ENCODE peak calls at places on chromosomes 11 and 22, in five cellular contexts. W is body of pancreas, L is lower leg skin, V is tibial nerve, M is A549. F is an unnamed sample.

GRCh38 chr11:35165416-35166368 is 26.7 kb downstream of the CD44 start:
- DNase-seq in M (no peak), L (no peak), V (peak; percentile 40), W (no peak), F (no peak)

GRCh38 chr11:123301696-123302400 is 106.8 kb upstream of the CLMP start:
- DNase-seq in V (peak; percentile 31), L (peak; percentile 87), M (peak; percentile 44), W (peak; percentile 50), F (peak; percentile 79)

GRCh38 chr22:35231585-35232084 is 25.7 kb upstream of the HMGXB4 start:
- DNase-seq in V (peak; percentile 6), L (peak; percentile 88), M (peak; percentile 31), W (peak; percentile 80), F (peak; percentile 34)

GRCh38 chr11:111976119-111976518 is 39.0 kb downstream of the DIXDC1 start:
- DNase-seq in M (no peak), W (no peak), V (no peak), L (no peak), F (no peak)

GRCh38 chr11:119424775-119425174 is 1.8 kb upstream of the THY1 start:
- DNase-seq in L (no peak), M (no peak), W (no peak), V (no peak), F (no peak)

GRCh38 chr11:36455658-36456111 is 54.4 kb downstream of the TRAF6 start:
- DNase-seq in M (peak; percentile 17), W (peak; percentile 45), V (peak; percentile 52), L (peak; percentile 91), F (no peak)

GRCh38 chr11:63017306-63017974 is 1.8 kb upstream of the SLC22A8 start:
- DNase-seq in L (peak; percentile 68), V (no peak), M (no peak), W (no peak), F (no peak)

GRCh38 chr11:107696140-107696539 is 15.7 kb downstream of the SLN start:
- DNase-seq in L (no peak), M (peak; percentile 35), W (no peak), V (no peak), F (no peak)

GRCh38 chr22:45096256-45096907 is 67.3 kb upstream of the NUP50 start:
- DNase-seq in M (peak; percentile 64), L (no peak), W (peak; percentile 59), V (peak; percentile 54), F (peak; percentile 57)

GRCh38 chr22:21641417-21641794 is 696 bp upstream of the SDF2L1 start:
- DNase-seq in M (peak; percentile 64), L (no peak), V (peak; percentile 43), W (peak; percentile 60), F (peak; percentile 68)

GRCh38 chr11:116421529-116422185 is 351.1 kb downstream of the BUD13 start:
- DNase-seq in W (no peak), M (no peak), V (no peak), L (no peak), F (peak; percentile 61)

GRCh38 chr11:92204731-92205130 is 19.9 kb upstream of the FAT3 start:
- DNase-seq in M (no peak), L (no peak), V (no peak), W (peak; percentile 39), F (no peak)

GRCh38 chr11:62889484-62890437 is 9.1 kb downstream of the SLC3A2 start:
- DNase-seq in V (no peak), M (peak; percentile 26), W (no peak), L (no peak), F (peak; percentile 68)

GRCh38 chr11:35030716-35031213 is 108.2 kb upstream of the CD44 start:
- DNase-seq in M (peak; percentile 77), W (no peak), V (peak; percentile 45), L (peak; percentile 95), F (peak; percentile 25)

GRCh38 chr22:33000342-33001280 is 57.6 kb downstream of the SYN3 start:
- DNase-seq in W (peak; percentile 34), V (peak; percentile 70), L (peak; percentile 92), M (peak; percentile 8), F (peak; percentile 62)

GRCh38 chr22:42909363-42910058 is 52.4 kb upstream of the ARFGAP3 start:
- DNase-seq in M (no peak), L (no peak), V (no peak), W (no peak), F (no peak)

GRCh38 chr11:31804439-31805036 is 6.6 kb downstream of the PAX6 start:
- DNase-seq in M (no peak), W (no peak), L (peak; percentile 80), V (peak; percentile 4), F (peak; percentile 36)

GRCh38 chr11:111269146-111269868 is 23.8 kb downstream of the POU2AF2 start:
- DNase-seq in M (no peak), W (no peak), V (peak; percentile 19), L (no peak), F (no peak)

GRCh38 chr11:100876826-100877545 is 189.9 kb downstream of the ARHGAP42 start:
- DNase-seq in M (no peak), V (no peak), W (no peak), L (no peak), F (no peak)

GRCh38 chr22:27461470-27461869 is 340.1 kb downstream of the MN1 start:
- DNase-seq in L (no peak), V (no peak), W (peak; percentile 21), M (peak; percentile 40), F (no peak)

GRCh38 chr11:72220696-72221363 is 3.7 kb upstream of the INPPL1 start:
- DNase-seq in V (no peak), W (no peak), M (no peak), L (peak; percentile 63), F (peak; percentile 49)

GRCh38 chr22:50293441-50294318 is 13.8 kb downstream of the PLXNB2 start:
- DNase-seq in L (no peak), V (no peak), M (no peak), W (peak; percentile 82), F (peak; percentile 87)
- TF ChIP-seq CTCF in L (no peak), V (no peak), M (no peak), W (no peak), F (no peak)

GRCh38 chr22:41021039-41021654 is 70.0 kb downstream of the RBX1 start:
- DNase-seq in L (peak; percentile 86), V (no peak), M (no peak), W (peak; percentile 12), F (peak; percentile 46)
- TF ChIP-seq POLR2A in L (no peak), V (no peak), M (no peak), W (no peak), F (no peak)

DNA sequence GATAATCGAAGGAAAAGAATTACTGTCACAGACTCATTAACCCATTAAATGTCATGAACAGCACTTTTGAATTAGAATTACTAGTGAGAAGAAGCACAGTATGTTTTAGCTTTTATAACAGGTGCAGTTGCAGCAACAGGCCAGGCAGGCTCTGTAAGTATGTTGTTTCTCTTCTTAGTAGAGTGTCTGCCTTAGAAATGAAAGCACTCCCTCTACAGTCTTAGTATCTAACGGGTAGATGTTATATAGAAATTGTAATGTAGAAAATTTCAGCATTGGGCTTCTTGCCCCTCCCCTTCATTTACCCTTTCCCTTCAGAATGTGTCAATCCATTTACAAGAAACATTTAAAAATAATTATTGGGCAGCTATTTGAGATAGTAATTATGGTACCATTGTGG is 87.4 kb downstream of the HIPK3 start:
- DNase-seq in M (no peak), L (no peak), V (no peak), W (no peak), F (no peak)
- TF ChIP-seq CTCF in M (no peak), L (no peak), V (no peak), W (no peak), F (no peak)

GRCh38 chr11:70612459-70613141 is 214.3 kb downstream of the CTTN start:
- DNase-seq in M (no peak), V (no peak), L (no peak), W (no peak), F (no peak)

GRCh38 chr11:70616317-70616716 is 218.0 kb downstream of the CTTN start:
- DNase-seq in W (no peak), M (no peak), L (no peak), V (no peak), F (no peak)

GRCh38 chr11:70614034-70614681 is 215.8 kb downstream of the CTTN start:
- DNase-seq in M (no peak), V (no peak), W (no peak), L (no peak), F (no peak)

GRCh38 chr11:70616938-70617674 is 218.8 kb downstream of the CTTN start:
- DNase-seq in L (no peak), W (no peak), V (no peak), M (no peak), F (no peak)

GRCh38 chr11:70615036-70615875 is 216.9 kb downstream of the CTTN start:
- DNase-seq in V (no peak), W (no peak), L (no peak), M (no peak), F (no peak)
- TF ChIP-seq POLR2A in V (no peak), W (no peak), L (no peak), M (no peak), F (no peak)

DNA sequence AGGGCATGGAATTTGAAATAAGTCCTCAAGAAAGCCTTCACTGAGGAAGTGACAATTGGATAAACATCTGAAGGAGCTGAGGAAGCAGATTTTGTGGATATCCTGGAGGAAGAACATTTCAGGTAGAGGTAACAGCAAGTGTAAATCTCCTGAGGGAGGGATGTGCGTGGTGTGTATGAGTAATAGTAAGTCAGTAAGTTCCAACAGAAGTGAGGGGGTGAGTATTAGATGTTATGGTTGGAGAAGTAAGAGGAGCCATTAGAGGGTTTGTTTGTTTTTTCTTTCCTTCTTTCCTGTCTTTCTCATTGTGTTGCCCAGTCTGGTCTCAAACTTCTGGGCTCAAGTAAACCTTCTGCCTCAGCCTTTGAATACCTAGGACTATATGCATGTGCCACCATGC is 29.0 kb downstream of the ANKRD42 start:
- DNase-seq in M (no peak), W (no peak), V (no peak), L (no peak), F (no peak)
- TF ChIP-seq CTCF in M (no peak), W (no peak), V (no peak), L (no peak), F (no peak)

DNA sequence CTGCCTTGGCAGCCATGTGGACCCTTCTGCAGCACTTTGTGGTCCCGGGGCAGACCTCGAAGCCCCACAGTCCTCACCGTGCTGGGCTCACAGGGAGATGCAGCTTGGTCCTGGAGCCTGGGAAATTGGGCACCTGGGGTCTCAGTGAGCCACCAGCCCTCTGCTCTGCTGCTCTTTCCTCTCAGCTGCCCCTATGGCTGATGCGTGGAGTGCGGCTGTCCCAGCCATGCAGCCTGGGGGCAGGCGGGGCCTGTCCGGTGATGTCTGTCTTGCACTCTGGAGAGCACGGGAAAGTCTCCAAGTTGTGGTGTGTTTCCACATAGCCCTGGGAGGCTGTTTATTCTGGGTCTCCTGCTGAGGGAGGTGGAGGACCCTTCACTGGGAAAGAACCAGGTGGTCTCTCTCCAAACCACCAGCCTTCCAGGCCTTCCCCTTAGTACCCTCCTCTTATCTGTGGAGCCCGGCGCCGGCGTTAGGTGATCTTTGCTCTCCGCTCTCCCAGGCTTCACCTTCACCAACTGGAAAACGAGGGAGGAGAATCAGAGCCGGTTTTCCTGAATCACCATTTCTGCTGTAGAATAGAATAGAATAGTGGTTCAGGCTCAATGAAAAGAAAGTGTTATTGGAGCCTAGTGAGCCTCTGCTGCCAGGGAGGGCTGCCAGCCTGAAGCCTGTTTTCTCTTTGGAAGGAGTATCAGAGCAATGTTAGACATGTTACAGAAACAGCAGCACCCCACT is 41.2 kb upstream of the GRAMD4 start:
- DNase-seq in V (peak; percentile 56), L (no peak), M (no peak), W (peak; percentile 80), F (no peak)
- TF ChIP-seq POLR2A in V (no peak), L (no peak), M (no peak), W (peak; percentile 37), F (no peak)